ENCODE peak calls at places on chromosomes 11 and 22, in ten cellular contexts. J is cardiac muscle cell; A is cardiac fibroblast; D is activated naive CD8-positive, alpha-beta T cell treated with anti-CD3 and anti-CD28 coated beads, Interleukin-2, amount 50 U/mL, for 24 hours; Q is COR-L47; O is stimulated activated CD8-positive, alpha-beta memory T cell treated with anti-CD3 and anti-CD28 coated beads, Interleukin-15, amount 100 ng/mL, for 24 hours; X is stimulated activated CD4-positive, alpha-beta T cell treated with anti-CD3 and anti-CD28 coated beads, Interleukin-2, amount 100 ng/mL, for 48 hours; P is H7; L is activated CD8-positive, alpha-beta memory T cell treated with anti-CD3 and anti-CD28 coated beads for 4 hours; E is right lobe of liver. H is an unnamed sample.
A peak's percentile ranks its signal among the peaks of the same experiment; 100 is the strongest.

GRCh38 chr11:875769-876301 is 33.2 kb downstream of the TSPAN4 start:
- DNase-seq in J (no peak), A (no peak), D (no peak), Q (no peak), O (no peak), X (no peak), P (no peak), L (no peak), E (no peak), H (no peak)

GRCh38 chr11:130121430-130121978 is 38.1 kb upstream of the ST14 start:
- DNase-seq in J (no peak), A (peak; percentile 34), D (peak; percentile 35), Q (no peak), O (no peak), X (no peak), P (no peak), L (no peak), E (no peak), H (peak; percentile 3)

GRCh38 chr11:65132988-65133700 is 1.2 kb downstream of the SYVN1 start:
- DNase-seq in J (no peak), A (no peak), D (peak; percentile 73), Q (no peak), O (no peak), X (no peak), P (peak; percentile 91), L (no peak), E (peak; percentile 90), H (no peak)

GRCh38 chr11:35721576-35722341 is 59.2 kb downstream of the TRIM44 start:
- DNase-seq in J (no peak), A (no peak), D (no peak), Q (no peak), O (no peak), X (no peak), P (no peak), L (no peak), E (no peak), H (no peak)

GRCh38 chr11:64156235-64157011 is 9.5 kb downstream of the MACROD1 start:
- DNase-seq in J (no peak), A (no peak), D (no peak), Q (no peak), O (no peak), X (no peak), P (no peak), L (no peak), E (no peak), H (no peak)

GRCh38 chr11:59769086-59769485 is 13.9 kb downstream of the STX3 start:
- DNase-seq in J (no peak), A (no peak), D (no peak), Q (no peak), O (no peak), X (no peak), P (no peak), L (no peak), E (no peak), H (no peak)

GRCh38 chr11:16082532-16083055 is 273.8 kb downstream of the SOX6 start:
- DNase-seq in J (no peak), A (no peak), D (no peak), Q (no peak), O (no peak), X (no peak), P (no peak), L (no peak), E (no peak), H (no peak)

GRCh38 chr11:93059074-93059957 is 89.9 kb downstream of the MTNR1B start:
- DNase-seq in J (peak; percentile 48), A (peak; percentile 70), D (no peak), Q (peak; percentile 68), O (no peak), X (no peak), P (no peak), L (no peak), E (no peak), H (no peak)

GRCh38 chr11:45906965-45907591 is at the start of gene FREY1:
- DNase-seq in J (no peak), A (no peak), D (no peak), Q (no peak), O (no peak), X (no peak), P (peak; percentile 66), L (no peak), E (no peak), H (no peak)

GRCh38 chr11:44030276-44030932 is 17.4 kb upstream of the ACCSL start:
- DNase-seq in J (peak; percentile 87), A (peak; percentile 92), D (no peak), Q (no peak), O (no peak), X (no peak), P (peak; percentile 46), L (no peak), E (no peak), H (no peak)

GRCh38 chr22:35330258-35330861 is 30.7 kb downstream of the TOM1 start:
- DNase-seq in J (no peak), A (peak; percentile 94), D (peak; percentile 58), Q (no peak), O (no peak), X (peak; percentile 55), P (no peak), L (no peak), E (peak; percentile 93), H (peak; percentile 65)

GRCh38 chr11:26844963-26845362 is 123.1 kb upstream of the SLC5A12 start:
- DNase-seq in J (no peak), A (no peak), D (no peak), Q (no peak), O (no peak), X (no peak), P (no peak), L (no peak), E (no peak), H (no peak)

H was measured in activated CD4-positive, alpha-beta T cell treated with anti-CD3 and anti-CD28 coated beads, Interleukin-2, amount 50 U/mL, for 24 hours.